ENCODE peak calls at places on chromosomes 7 and 10, in four cellular contexts. I is T-cell; N is left cardiac atrium; K is activated CD8-positive, alpha-beta memory T cell treated with anti-CD3 and anti-CD28 coated beads, Interleukin-2, amount 10 ng/mL, durations not matched to agents 7 days and 5 days. S is an unnamed sample.

GRCh38 chr10:7159517-7159916 is 251.3 kb downstream of the SFMBT2 start:
- ATAC-seq in K (no peak), N (no peak), I (peak), S (no peak)

GRCh38 chr10:104445359-104445758 is 91.7 kb downstream of the CFAP58 start:
- ATAC-seq in I (no peak), N (peak), K (no peak), S (no peak)

GRCh38 chr7:57404343-57404966 is 45.5 kb upstream of the ZNF716 start:
- ATAC-seq in N (peak), I (no peak), K (no peak), S (no peak)

GRCh38 chr7:95472521-95473160 is 13.1 kb upstream of the ASB4 start:
- ATAC-seq in N (peak), I (no peak), K (no peak), S (no peak)

GRCh38 chr10:108902491-108903250 is 1020.6 kb downstream of the XPNPEP1 start:
- ATAC-seq in K (no peak), I (no peak), N (no peak), S (no peak)

GRCh38 chr7:128755075-128755474 is 15.9 kb downstream of the CALU start:
- ATAC-seq in N (no peak), I (no peak), K (no peak), S (no peak)

GRCh38 chr10:88974446-88975376 is 15.9 kb upstream of the FAS start:
- ATAC-seq in N (peak), K (peak), I (peak), S (no peak)

GRCh38 chr7:42232275-42232674 is 4.7 kb downstream of the GLI3 start:
- ATAC-seq in K (no peak), N (no peak), I (no peak), S (no peak)

GRCh38 chr10:102231357-102232318 is 5.5 kb downstream of the ELOVL3 start:
- ATAC-seq in K (peak), I (peak), N (peak), S (peak)

GRCh38 chr10:89095701-89096391 is 105.2 kb downstream of the FAS start:
- ATAC-seq in K (no peak), I (no peak), N (no peak), S (no peak)

S was measured in gastroesophageal sphincter.